ENCODE peak calls at places on chromosomes 4 and X, in four cellular contexts. One of them, this sample, is unnamed. For H3K4me1 and H3K9me3, the result is how much of the 10 kb centered on the place peaks cover.

GRCh38 chrX:13398073-13398823 is 78.4 kb upstream of the ATXN3L start:
- DNase-seq in HCT116: peak
- DNase-seq in mammary epithelial cell: peak
- DNase-seq in prostate gland: no peak
- DNase-seq in this sample: no peak

GRCh38 chr4:42562016-42562415 is 94.9 kb downstream of the ATP8A1 start:
- DNase-seq in HCT116: no peak
- DNase-seq in mammary epithelial cell: no peak
- DNase-seq in prostate gland: no peak
- DNase-seq in this sample: no peak

GRCh38 chrX:20046270-20046669 is 55.4 kb upstream of the BCLAF3 start:
- DNase-seq in prostate gland: no peak
- DNase-seq in HCT116: no peak
- DNase-seq in mammary epithelial cell: no peak
- DNase-seq in this sample: no peak

GRCh38 chr4:3688018-3688998 is 77.9 kb upstream of the ADRA2C start:
- DNase-seq in mammary epithelial cell: no peak
- DNase-seq in prostate gland: no peak
- DNase-seq in HCT116: no peak
- DNase-seq in this sample: no peak

GRCh38 chrX:107146670-107147069 is 28.0 kb upstream of the RBM41 start:
- DNase-seq in mammary epithelial cell: peak
- DNase-seq in prostate gland: no peak
- DNase-seq in HCT116: no peak
- DNase-seq in this sample: no peak

GRCh38 chr4:121738780-121739547 is 26.0 kb downstream of the SMIM43 start:
- DNase-seq in mammary epithelial cell: no peak
- DNase-seq in prostate gland: no peak
- DNase-seq in HCT116: no peak
- DNase-seq in this sample: no peak

GRCh38 chrX:102934624-102935023 is 2.4 kb upstream of the RAB40AL start:
- DNase-seq in mammary epithelial cell: peak
- DNase-seq in HCT116: no peak
- DNase-seq in prostate gland: no peak
- DNase-seq in this sample: peak

GRCh38 chr4:11698846-11699590 is 270.3 kb upstream of the HS3ST1 start:
- DNase-seq in HCT116: peak
- DNase-seq in prostate gland: no peak
- DNase-seq in mammary epithelial cell: peak
- DNase-seq in this sample: no peak

GRCh38 chrX:15849555-15849954 is 5.1 kb downstream of the AP1S2 start:
- DNase-seq in HCT116: no peak
- DNase-seq in prostate gland: no peak
- DNase-seq in mammary epithelial cell: peak
- DNase-seq in this sample: no peak

GRCh38 chr4:152575533-152575932 is 39.6 kb upstream of the FBXW7 start:
- DNase-seq in mammary epithelial cell: no peak
- DNase-seq in prostate gland: no peak
- DNase-seq in HCT116: no peak
- DNase-seq in this sample: no peak

GRCh38 chrX:63511361-63511760 is 160.2 kb upstream of the SPIN4 start:
- DNase-seq in prostate gland: no peak
- DNase-seq in mammary epithelial cell: no peak
- DNase-seq in HCT116: no peak
- DNase-seq in this sample: no peak

GRCh38 chr4:128589384-128589957 is 220.0 kb upstream of the JADE1 start:
- DNase-seq in HCT116: no peak
- DNase-seq in mammary epithelial cell: no peak
- DNase-seq in prostate gland: peak
- DNase-seq in this sample: no peak

GRCh38 chrX:96710031-96710430 is 25.4 kb downstream of the DIAPH2 start:
- DNase-seq in mammary epithelial cell: no peak
- DNase-seq in HCT116: no peak
- DNase-seq in prostate gland: no peak
- DNase-seq in this sample: no peak

GRCh38 chr4:92234393-92235176 is 69.2 kb upstream of the GRID2 start:
- DNase-seq in mammary epithelial cell: peak
- DNase-seq in prostate gland: peak
- DNase-seq in HCT116: peak
- DNase-seq in this sample: no peak

GRCh38 chrX:31136144-31136572 is 64.3 kb upstream of the FTHL17 start:
- DNase-seq in HCT116: no peak
- DNase-seq in mammary epithelial cell: no peak
- DNase-seq in prostate gland: no peak
- DNase-seq in this sample: no peak

GRCh38 chr4:26887143-26887542 is 26.5 kb downstream of the STIM2 start:
- DNase-seq in mammary epithelial cell: no peak
- DNase-seq in prostate gland: no peak
- DNase-seq in HCT116: no peak
- DNase-seq in this sample: no peak

GRCh38 chr4:76883147-76883546 is 14.8 kb downstream of the SOWAHB start:
- DNase-seq in HCT116: no peak
- DNase-seq in prostate gland: no peak
- DNase-seq in mammary epithelial cell: no peak
- DNase-seq in this sample: no peak

GRCh38 chrX:69538321-69538876 is 34.3 kb downstream of the NALF2 start:
- DNase-seq in prostate gland: peak
- DNase-seq in HCT116: peak
- DNase-seq in mammary epithelial cell: peak
- DNase-seq in this sample: peak

GRCh38 chr4:72471816-72472215 is 97.2 kb downstream of the ADAMTS3 start:
- DNase-seq in prostate gland: no peak
- DNase-seq in HCT116: no peak
- DNase-seq in mammary epithelial cell: no peak
- DNase-seq in this sample: no peak

GRCh38 chr4:8220661-8221446 is 21.8 kb downstream of the SH3TC1 start:
- DNase-seq in mammary epithelial cell: no peak
- DNase-seq in prostate gland: no peak
- DNase-seq in HCT116: no peak
- DNase-seq in this sample: no peak

GRCh38 chrX:140701480-140701879 is 8.1 kb upstream of the LINC00632 start:
- DNase-seq in prostate gland: no peak
- DNase-seq in HCT116: no peak
- DNase-seq in mammary epithelial cell: no peak
- DNase-seq in this sample: no peak

GRCh38 chrX:13357925-13358324 is 38.1 kb upstream of the ATXN3L start:
- DNase-seq in prostate gland: peak
- DNase-seq in mammary epithelial cell: peak
- DNase-seq in HCT116: no peak
- DNase-seq in this sample: no peak

GRCh38 chrX:10239611-10240064 is 82.9 kb downstream of the CLCN4 start:
- DNase-seq in HCT116: no peak
- DNase-seq in prostate gland: no peak
- DNase-seq in mammary epithelial cell: peak
- DNase-seq in this sample: no peak

GRCh38 chr4:39039108-39039507 is 6.9 kb upstream of the TMEM156 start:
- DNase-seq in prostate gland: no peak
- DNase-seq in mammary epithelial cell: no peak
- DNase-seq in HCT116: no peak
- DNase-seq in this sample: no peak
- H3K4me1 ChIP-seq in prostate gland: under half
- H3K4me1 ChIP-seq in mammary epithelial cell: under half
- H3K4me1 ChIP-seq in HCT116: under half
- H3K4me1 ChIP-seq in this sample: under half

DNA sequence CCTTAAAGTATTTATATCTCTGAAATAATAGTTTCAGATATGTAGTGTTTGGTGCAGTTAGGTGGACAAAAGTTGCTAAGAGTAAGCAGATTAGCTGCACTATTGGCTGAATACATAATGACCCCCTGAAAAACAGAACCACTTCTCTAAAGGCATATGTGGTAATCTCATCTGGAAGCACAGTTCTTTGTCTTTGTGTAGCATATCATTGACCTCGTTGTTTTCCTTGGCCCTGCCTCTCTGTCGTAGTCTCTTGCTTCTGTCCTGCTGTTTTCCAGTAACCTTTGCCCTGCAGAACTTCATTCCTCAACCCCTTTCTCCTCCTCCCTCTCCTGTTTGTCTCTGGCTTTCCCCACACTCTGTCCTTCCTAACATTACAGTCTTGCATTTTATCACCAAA is 41.4 kb downstream of the JADE3 start:
- DNase-seq in prostate gland: no peak
- DNase-seq in mammary epithelial cell: no peak
- DNase-seq in HCT116: no peak
- DNase-seq in this sample: no peak
- H3K27ac ChIP-seq in prostate gland: peak
- H3K27ac ChIP-seq in mammary epithelial cell: no peak
- H3K27ac ChIP-seq in HCT116: no peak
- H3K27ac ChIP-seq in this sample: no peak

GRCh38 chrX:79462458-79462857 is 95.3 kb upstream of the ITM2A start:
- DNase-seq in prostate gland: no peak
- DNase-seq in HCT116: no peak
- DNase-seq in mammary epithelial cell: no peak
- DNase-seq in this sample: no peak
- H3K9me3 ChIP-seq in prostate gland: under half
- H3K9me3 ChIP-seq in HCT116: under half
- H3K9me3 ChIP-seq in mammary epithelial cell: under half
- H3K9me3 ChIP-seq in this sample: under half

DNA sequence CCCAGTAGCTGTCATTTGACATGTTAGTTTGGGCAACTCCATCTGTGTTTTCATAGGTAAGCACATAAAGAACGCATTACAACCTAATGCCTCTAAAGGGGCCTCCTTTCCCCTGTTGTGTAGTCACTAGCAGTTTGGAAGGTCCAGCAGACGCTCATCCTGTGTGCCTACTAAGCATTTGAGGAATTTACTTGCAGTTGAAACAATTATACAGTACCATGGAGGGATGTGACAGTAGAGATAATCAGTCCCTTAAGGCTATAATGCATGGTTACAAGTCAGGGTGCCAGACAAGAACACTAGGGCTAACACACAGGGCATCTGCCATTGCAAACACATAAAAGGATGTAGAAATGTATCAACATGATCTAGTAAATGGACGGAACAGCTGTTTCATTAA is 138.3 kb downstream of the PCDH10 start:
- DNase-seq in prostate gland: no peak
- DNase-seq in HCT116: no peak
- DNase-seq in mammary epithelial cell: no peak
- DNase-seq in this sample: no peak
- H3K4me1 ChIP-seq in prostate gland: under half
- H3K4me1 ChIP-seq in HCT116: under half
- H3K4me1 ChIP-seq in mammary epithelial cell: under half
- H3K4me1 ChIP-seq in this sample: under half

GRCh38 chr4:119000400-119000799 is 111.7 kb downstream of the SYNPO2 start:
- DNase-seq in prostate gland: no peak
- DNase-seq in HCT116: no peak
- DNase-seq in mammary epithelial cell: no peak
- DNase-seq in this sample: no peak

GRCh38 chr4:118994030-118994429 is 105.4 kb downstream of the SYNPO2 start:
- DNase-seq in prostate gland: no peak
- DNase-seq in mammary epithelial cell: no peak
- DNase-seq in HCT116: no peak
- DNase-seq in this sample: no peak

GRCh38 chr4:118999919-119000318 is 111.3 kb downstream of the SYNPO2 start:
- DNase-seq in prostate gland: no peak
- DNase-seq in HCT116: no peak
- DNase-seq in mammary epithelial cell: no peak
- DNase-seq in this sample: no peak

GRCh38 chr4:118995693-118996391 is 107.2 kb downstream of the SYNPO2 start:
- DNase-seq in mammary epithelial cell: no peak
- DNase-seq in HCT116: no peak
- DNase-seq in prostate gland: no peak
- DNase-seq in this sample: no peak

DNA sequence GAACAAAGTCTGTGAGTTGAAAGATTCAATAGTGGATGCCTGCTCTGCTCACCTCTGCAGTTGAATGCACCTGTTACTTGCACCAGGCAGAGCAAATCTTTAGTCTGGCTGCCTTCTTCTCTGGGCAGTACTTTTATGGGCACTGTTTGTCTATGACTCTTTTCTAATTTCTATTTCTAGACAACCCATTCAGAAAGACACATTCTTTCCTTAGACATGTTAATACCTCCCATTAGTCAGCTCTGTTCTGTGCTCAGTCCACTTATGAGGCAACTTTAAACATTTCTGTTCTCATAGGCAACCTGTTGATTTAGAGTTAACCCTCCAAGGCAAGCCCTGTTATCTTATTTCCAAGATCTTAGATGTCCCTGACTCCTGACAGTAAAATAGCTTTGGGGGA is 108.9 kb downstream of the SYNPO2 start:
- DNase-seq in prostate gland: no peak
- DNase-seq in HCT116: no peak
- DNase-seq in mammary epithelial cell: no peak
- DNase-seq in this sample: no peak
- H3K27ac ChIP-seq in prostate gland: peak
- H3K27ac ChIP-seq in HCT116: no peak
- H3K27ac ChIP-seq in mammary epithelial cell: no peak
- H3K27ac ChIP-seq in this sample: no peak

GRCh38 chrX:2224141-2224540 is 276.6 kb downstream of the DHRSX start:
- DNase-seq in mammary epithelial cell: no peak
- DNase-seq in HCT116: no peak
- DNase-seq in prostate gland: no peak
- DNase-seq in this sample: no peak

GRCh38 chrX:2220829-2221567 is 279.8 kb downstream of the DHRSX start:
- DNase-seq in prostate gland: no peak
- DNase-seq in HCT116: no peak
- DNase-seq in mammary epithelial cell: no peak
- DNase-seq in this sample: no peak

GRCh38 chrX:2226182-2226581 is 274.6 kb downstream of the DHRSX start:
- DNase-seq in HCT116: no peak
- DNase-seq in mammary epithelial cell: no peak
- DNase-seq in prostate gland: no peak
- DNase-seq in this sample: no peak

GRCh38 chrX:2224597-2225235 is 276.1 kb downstream of the DHRSX start:
- DNase-seq in HCT116: no peak
- DNase-seq in prostate gland: no peak
- DNase-seq in mammary epithelial cell: no peak
- DNase-seq in this sample: no peak

GRCh38 chrX:2220296-2220695 is 280.5 kb downstream of the DHRSX start:
- DNase-seq in prostate gland: no peak
- DNase-seq in HCT116: no peak
- DNase-seq in mammary epithelial cell: no peak
- DNase-seq in this sample: no peak
- H3K9me3 ChIP-seq in prostate gland: under half
- H3K9me3 ChIP-seq in HCT116: under half
- H3K9me3 ChIP-seq in mammary epithelial cell: under half
- H3K9me3 ChIP-seq in this sample: under half

DNA sequence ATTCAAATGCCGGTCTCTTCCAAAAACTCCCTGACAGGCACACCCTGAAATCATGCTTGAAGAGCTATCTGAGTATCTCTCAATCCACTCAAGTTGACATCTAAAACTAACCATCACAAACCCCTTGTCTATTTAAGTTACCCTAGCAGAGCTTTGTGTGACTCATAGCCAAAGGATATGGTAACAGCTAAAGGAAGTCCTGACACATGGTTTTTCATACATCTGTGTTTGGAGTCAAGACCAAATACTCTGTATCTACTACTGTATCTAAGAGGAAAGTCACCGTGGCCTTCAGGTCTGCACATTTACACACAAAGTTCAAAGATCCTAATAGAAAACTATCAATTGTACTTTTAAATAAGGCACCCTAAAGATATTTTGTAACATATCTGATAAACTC is 239.6 kb upstream of the VCX start:
- DNase-seq in mammary epithelial cell: no peak
- DNase-seq in prostate gland: no peak
- DNase-seq in HCT116: no peak
- DNase-seq in this sample: no peak
- H3K4me1 ChIP-seq in mammary epithelial cell: under half
- H3K4me1 ChIP-seq in prostate gland: under half
- H3K4me1 ChIP-seq in HCT116: under half
- H3K4me1 ChIP-seq in this sample: under half

This sample was measured in naive thymus-derived CD4-positive, alpha-beta T cell.